ENCODE peak calls at places on chromosomes 11 and 22, in eight cellular contexts. R is astrocyte of the spinal cord; A is glutamatergic neuron; W is stimulated activated CD4-positive, alpha-beta T cell treated with anti-CD3 and anti-CD28 coated beads, Interleukin-1b, Interleukin-23, amount 100 ng/mL, for 1 hour; N is GM04503; K is lower leg skin; U is GM19239; X is AG04450. Y is an unnamed sample.

GRCh38 chr22:50308597-50308935 is 1.1 kb upstream of the PLXNB2 start:
- DNase-seq in R (no peak), A (peak; percentile 33), W (no peak), N (no peak), K (peak; percentile 96), U (no peak), X (no peak), Y (peak; percentile 85)

GRCh38 chr11:724063-724732 is 18.2 kb downstream of the EPS8L2 start:
- DNase-seq in R (no peak), A (no peak), W (no peak), N (no peak), K (no peak), U (no peak), X (no peak), Y (no peak)

GRCh38 chr22:45472426-45472825 is 30.3 kb upstream of the FBLN1 start:
- DNase-seq in R (no peak), A (no peak), W (no peak), N (no peak), K (no peak), U (no peak), X (no peak), Y (no peak)

GRCh38 chr22:36430863-36431262 is 43.1 kb upstream of the MYH9 start:
- DNase-seq in R (no peak), A (no peak), W (no peak), N (no peak), K (no peak), U (no peak), X (no peak), Y (no peak)

GRCh38 chr11:92536895-92537294 is 312.3 kb downstream of the FAT3 start:
- DNase-seq in R (no peak), A (no peak), W (no peak), N (no peak), K (no peak), U (no peak), X (no peak), Y (no peak)

GRCh38 chr11:64598797-64599697 is 8.0 kb downstream of the SLC22A12 start:
- DNase-seq in R (no peak), A (peak; percentile 12), W (no peak), N (no peak), K (no peak), U (no peak), X (no peak), Y (peak; percentile 26)

GRCh38 chr11:125110996-125111340 is 458 bp downstream of the TMEM218 start:
- DNase-seq in R (no peak), A (no peak), W (no peak), N (no peak), K (no peak), U (no peak), X (no peak), Y (no peak)

GRCh38 chr11:79212711-79213110 is 228.1 kb downstream of the TENM4 start:
- DNase-seq in R (no peak), A (peak; percentile 21), W (no peak), N (no peak), K (no peak), U (no peak), X (no peak), Y (no peak)

GRCh38 chr22:42388130-42388797 is 43.9 kb downstream of the NFAM1 start:
- DNase-seq in R (no peak), A (peak; percentile 92), W (no peak), N (no peak), K (no peak), U (no peak), X (no peak), Y (no peak)